ENCODE peak calls at places on chromosomes 13 and 19, in eight cellular contexts. W is astrocyte of the cerebellum; I is activated CD4-positive, alpha-beta T cell treated with anti-CD3 and anti-CD28 coated beads, Interleukin-2, amount 50 U/mL, for 1 hour; G is transverse colon; O is DMS153; U is activated T-cell treated with anti-CD3 and anti-CD28 coated beads for 1 hour; M is KBM-7; X is IMR-90. H is an unnamed sample.

GRCh38 chr19:33133438-33134031 is 1.6 kb downstream of the WDR88 start:
- DNase-seq in W (no peak), I (no peak), G (no peak), O (no peak), U (no peak), M (no peak), X (no peak), H (no peak)

GRCh38 chr13:20901668-20902437 is 693 bp downstream of the XPO4 start:
- DNase-seq in W (no peak), I (no peak), G (peak), O (no peak), U (no peak), M (peak), X (peak), H (peak)

GRCh38 chr13:32252812-32253440 is 62.2 kb downstream of the ZAR1L start:
- DNase-seq in W (no peak), I (no peak), G (no peak), O (no peak), U (no peak), M (no peak), X (no peak), H (no peak)

GRCh38 chr13:65461590-65461989 is 1768.5 kb downstream of the PCDH9 start:
- DNase-seq in W (no peak), I (no peak), G (no peak), O (no peak), U (no peak), M (no peak), X (peak), H (no peak)

GRCh38 chr13:73598021-73598712 is 536.0 kb downstream of the KLF12 start:
- DNase-seq in W (no peak), I (no peak), G (no peak), O (peak), U (no peak), M (no peak), X (peak), H (no peak)

GRCh38 chr13:99657848-99658265 is 156.6 kb downstream of the TM9SF2 start:
- DNase-seq in W (no peak), I (peak), G (no peak), O (no peak), U (peak), M (no peak), X (no peak), H (peak)

GRCh38 chr13:63161219-63161618 is 1745.6 kb upstream of the PCDH20 start:
- DNase-seq in W (no peak), I (no peak), G (no peak), O (no peak), U (no peak), M (no peak), X (peak), H (no peak)

GRCh38 chr13:19957320-19958118 is 1.0 kb upstream of the ZMYM2 start:
- DNase-seq in W (peak), I (peak), G (peak), O (peak), U (peak), M (no peak), X (peak), H (peak)

GRCh38 chr19:1503089-1503924 is 9.5 kb downstream of the ADAMTSL5 start:
- DNase-seq in W (no peak), I (peak), G (peak), O (no peak), U (peak), M (peak), X (peak), H (peak)

GRCh38 chr13:55497486-55497885 is 1643.2 kb upstream of the PRR20A start:
- DNase-seq in W (no peak), I (no peak), G (no peak), O (no peak), U (no peak), M (no peak), X (no peak), H (no peak)

GRCh38 chr13:75566658-75567057 is 17.1 kb downstream of the UCHL3 start:
- DNase-seq in W (peak), I (no peak), G (no peak), O (no peak), U (no peak), M (peak), X (peak), H (no peak)

GRCh38 chr19:13784731-13785452 is 10.4 kb upstream of the ZSWIM4 start:
- DNase-seq in W (no peak), I (peak), G (peak), O (no peak), U (peak), M (peak), X (peak), H (peak)

GRCh38 chr19:51751655-51752054 is at the start of gene FPR1:
- DNase-seq in W (no peak), I (no peak), G (no peak), O (no peak), U (no peak), M (peak), X (no peak), H (no peak)

GRCh38 chr13:113784645-113785024 is 25.6 kb downstream of the TMEM255B start:
- DNase-seq in W (no peak), I (no peak), G (no peak), O (no peak), U (no peak), M (no peak), X (no peak), H (no peak)

GRCh38 chr13:45219938-45220375 is 19.1 kb upstream of the KCTD4 start:
- DNase-seq in W (no peak), I (no peak), G (no peak), O (peak), U (no peak), M (peak), X (peak), H (no peak)

GRCh38 chr13:76925115-76925514 is 23.2 kb upstream of the ACOD1 start:
- DNase-seq in W (no peak), I (no peak), G (no peak), O (no peak), U (no peak), M (no peak), X (no peak), H (no peak)

GRCh38 chr19:40503300-40503699 is 36.5 kb downstream of the SPTBN4 start:
- DNase-seq in W (no peak), I (no peak), G (no peak), O (no peak), U (no peak), M (no peak), X (no peak), H (no peak)

GRCh38 chr19:14582894-14583340 is at the start of gene CLEC17A:
- DNase-seq in W (no peak), I (no peak), G (no peak), O (no peak), U (no peak), M (no peak), X (no peak), H (no peak)

GRCh38 chr13:75687145-75687763 is 51.1 kb downstream of the LMO7 start:
- DNase-seq in W (peak), I (no peak), G (no peak), O (no peak), U (no peak), M (peak), X (peak), H (no peak)

GRCh38 chr19:38433268-38433733 is at the start of gene RYR1:
- DNase-seq in W (no peak), I (peak), G (peak), O (no peak), U (peak), M (peak), X (no peak), H (peak)

GRCh38 chr19:39637891-39638290 is 17.8 kb upstream of the LGALS16 start:
- DNase-seq in W (no peak), I (no peak), G (no peak), O (no peak), U (no peak), M (no peak), X (no peak), H (no peak)

GRCh38 chr19:35027851-35028599 is 2.2 kb upstream of the SCN1B start:
- DNase-seq in W (peak), I (no peak), G (no peak), O (no peak), U (no peak), M (no peak), X (peak), H (no peak)

H was measured in colonic mucosa.